ENCODE peak calls at places on chromosomes 16 and 17, in five cellular contexts. Z is GM19239, Y is NAMALWA, J is ecto neural progenitor cell, R is anterior cingulate cortex. T is an unnamed sample.

GRCh38 chr17:68437979-68438877 is 19.1 kb downstream of the WIPI1 start:
- DNase-seq in Z (peak; percentile 47), R (peak; percentile 11), Y (peak; percentile 59), J (no peak), T (peak; percentile 79)

GRCh38 chr17:2710075-2710803 is 1.3 kb downstream of the CLUH start:
- DNase-seq in J (no peak), Z (no peak), R (no peak), Y (no peak), T (no peak)

GRCh38 chr17:59706900-59707181 is 389 bp downstream of the PTRH2 start:
- DNase-seq in R (no peak), J (no peak), Z (no peak), Y (no peak), T (no peak)

GRCh38 chr16:30753596-30753995 is 5.4 kb downstream of the PHKG2 start:
- DNase-seq in R (no peak), Y (no peak), J (no peak), Z (no peak), T (no peak)

GRCh38 chr17:79382313-79382712 is 228.5 kb downstream of the RBFOX3 start:
- DNase-seq in Y (no peak), R (no peak), J (no peak), Z (no peak), T (no peak)

GRCh38 chr16:5502467-5502869 is 404.9 kb upstream of the EEF2KMT start:
- DNase-seq in Z (no peak), Y (peak; percentile 40), R (peak; percentile 6), J (peak; percentile 75), T (peak; percentile 79)

GRCh38 chr17:80652751-80653330 is 108.2 kb downstream of the RPTOR start:
- DNase-seq in Z (no peak), R (no peak), J (no peak), Y (no peak), T (no peak)

GRCh38 chr17:48624544-48625501 is 1.3 kb downstream of the HOXB9 start:
- DNase-seq in Z (no peak), Y (no peak), J (no peak), R (no peak), T (peak; percentile 82)

GRCh38 chr17:29042679-29043538 is at the start of gene PIPOX:
- DNase-seq in R (peak; percentile 63), Y (peak; percentile 35), J (peak; percentile 73), Z (peak; percentile 22), T (peak; percentile 69)

GRCh38 chr16:6562985-6563384 is 769.7 kb upstream of the RBFOX1 start:
- DNase-seq in J (no peak), Y (no peak), Z (no peak), R (no peak), T (no peak)

GRCh38 chr17:78231991-78232759 is 744 bp downstream of the TMEM235 start:
- DNase-seq in Y (no peak), R (peak; percentile 37), J (peak; percentile 80), Z (no peak), T (peak; percentile 79)

GRCh38 chr17:81247339-81247990 is 8.3 kb downstream of the NDUFAF8 start:
- DNase-seq in J (no peak), Y (no peak), Z (no peak), R (no peak), T (no peak)

GRCh38 chr17:58283674-58284612 is 3.2 kb upstream of the MPO start:
- DNase-seq in Y (no peak), Z (no peak), J (no peak), R (no peak), T (no peak)

GRCh38 chr16:65745-66144 is 6.7 kb downstream of the RHBDF1 start:
- DNase-seq in Z (peak; percentile 98), R (peak; percentile 69), J (peak; percentile 92), Y (peak; percentile 87), T (peak; percentile 89)

GRCh38 chr17:66508896-66509843 is 206.8 kb downstream of the PRKCA start:
- DNase-seq in Z (no peak), Y (no peak), J (no peak), R (no peak), T (peak; percentile 86)

GRCh38 chr17:65070620-65071019 is 14.1 kb upstream of the GNA13 start:
- DNase-seq in J (no peak), Y (no peak), Z (no peak), R (no peak), T (no peak)

GRCh38 chr17:10728331-10728730 is 1.5 kb downstream of the TMEM220 start:
- DNase-seq in Z (no peak), R (no peak), J (no peak), Y (no peak), T (no peak)

GRCh38 chr16:55035037-55035436 is 104.4 kb downstream of the IRX5 start:
- DNase-seq in J (peak; percentile 76), Z (peak; percentile 16), R (no peak), Y (peak; percentile 59), T (peak; percentile 65)

GRCh38 chr17:60461584-60461983 is 39.3 kb downstream of the CHCT1 start:
- DNase-seq in Y (no peak), Z (no peak), J (no peak), R (no peak), T (no peak)

GRCh38 chr16:55944377-55944802 is 69.2 kb upstream of the CES5A start:
- DNase-seq in Y (peak; percentile 53), R (peak; percentile 74), Z (peak; percentile 33), J (peak; percentile 78), T (peak; percentile 78)

GRCh38 chr17:5424909-5425308 is 4.9 kb downstream of the RPAIN start:
- DNase-seq in Z (no peak), Y (no peak), J (no peak), R (no peak), T (no peak)

GRCh38 chr16:3503513-3503912 is 2.7 kb downstream of the CLUAP1 start:
- DNase-seq in J (no peak), Y (no peak), Z (no peak), R (no peak), T (no peak)

T was measured in islet precursor cell.